ENCODE peak calls at places on chromosomes 11 and 22, in six cellular contexts. K, X, U, N, G and R are unnamed samples.

GRCh38 chr11:133697161-133697560 is 148.2 kb downstream of the SPATA19 start:
- DNase-seq in K (no peak), X (no peak), U (no peak), N (no peak), G (no peak), R (no peak)

GRCh38 chr11:86592659-86593451 is 79.6 kb downstream of the ME3 start:
- DNase-seq in K (peak; percentile 82), X (peak; percentile 87), U (peak; percentile 96), N (peak; percentile 98), G (no peak), R (no peak)

GRCh38 chr11:80188228-80188627 is 747.4 kb upstream of the TENM4 start:
- DNase-seq in K (no peak), X (no peak), U (no peak), N (no peak), G (no peak), R (no peak)

GRCh38 chr22:50192825-50193204 is 7.1 kb downstream of the TRABD start:
- DNase-seq in K (no peak), X (no peak), U (no peak), N (no peak), G (no peak), R (no peak)

GRCh38 chr11:65540290-65541092 is 15.6 kb downstream of the SCYL1 start:
- DNase-seq in K (peak; percentile 92), X (peak; percentile 64), U (peak; percentile 71), N (no peak), G (peak; percentile 89), R (no peak)

GRCh38 chr11:11865449-11865848 is 23.7 kb downstream of the USP47 start:
- DNase-seq in K (no peak), X (no peak), U (no peak), N (no peak), G (no peak), R (no peak)

GRCh38 chr22:27597703-27598444 is 203.7 kb downstream of the MN1 start:
- DNase-seq in K (peak; percentile 35), X (peak; percentile 22), U (no peak), N (no peak), G (no peak), R (no peak)

GRCh38 chr11:11169715-11170351 is 183.2 kb downstream of the CSNK2A3 start:
- DNase-seq in K (no peak), X (no peak), U (peak; percentile 30), N (no peak), G (no peak), R (no peak)

GRCh38 chr11:70209391-70209912 is 6.4 kb downstream of the FADD start:
- DNase-seq in K (no peak), X (no peak), U (no peak), N (no peak), G (no peak), R (no peak)

GRCh38 chr22:17370036-17370765 is 941 bp downstream of the CECR2 start:
- DNase-seq in K (no peak), X (no peak), U (no peak), N (no peak), G (no peak), R (peak; percentile 61)

GRCh38 chr11:43664295-43664694 is 16.2 kb upstream of the HSD17B12 start:
- DNase-seq in K (no peak), X (no peak), U (no peak), N (no peak), G (no peak), R (no peak)

GRCh38 chr11:133081020-133081419 is 451.3 kb downstream of the OPCML start:
- DNase-seq in K (no peak), X (no peak), U (no peak), N (no peak), G (no peak), R (no peak)

GRCh38 chr11:75031224-75031753 is 42.6 kb downstream of the NEU3 start:
- DNase-seq in K (peak; percentile 97), X (no peak), U (no peak), N (peak; percentile 41), G (no peak), R (no peak)

GRCh38 chr22:40498454-40499186 is 128.2 kb downstream of the SGSM3 start:
- DNase-seq in K (no peak), X (peak; percentile 91), U (no peak), N (peak; percentile 99), G (peak; percentile 20), R (peak; percentile 49)

GRCh38 chr11:16895306-16895705 is 118.9 kb downstream of the PLEKHA7 start:
- DNase-seq in K (no peak), X (no peak), U (no peak), N (no peak), G (no peak), R (no peak)

GRCh38 chr11:65396769-65397745 is 10.6 kb downstream of the FRMD8 start:
- DNase-seq in K (no peak), X (no peak), U (no peak), N (no peak), G (no peak), R (no peak)

GRCh38 chr11:5521540-5521939 is 5.0 kb upstream of the UBQLNL start:
- DNase-seq in K (no peak), X (no peak), U (no peak), N (no peak), G (no peak), R (no peak)

GRCh38 chr22:44089717-44090570 is 65.8 kb downstream of the PARVB start:
- DNase-seq in K (no peak), X (no peak), U (no peak), N (no peak), G (no peak), R (no peak)

GRCh38 chr11:2762451-2762850 is 62.7 kb upstream of the KCNQ1OT1 start:
- DNase-seq in K (no peak), X (no peak), U (no peak), N (no peak), G (no peak), R (no peak)

DNA sequence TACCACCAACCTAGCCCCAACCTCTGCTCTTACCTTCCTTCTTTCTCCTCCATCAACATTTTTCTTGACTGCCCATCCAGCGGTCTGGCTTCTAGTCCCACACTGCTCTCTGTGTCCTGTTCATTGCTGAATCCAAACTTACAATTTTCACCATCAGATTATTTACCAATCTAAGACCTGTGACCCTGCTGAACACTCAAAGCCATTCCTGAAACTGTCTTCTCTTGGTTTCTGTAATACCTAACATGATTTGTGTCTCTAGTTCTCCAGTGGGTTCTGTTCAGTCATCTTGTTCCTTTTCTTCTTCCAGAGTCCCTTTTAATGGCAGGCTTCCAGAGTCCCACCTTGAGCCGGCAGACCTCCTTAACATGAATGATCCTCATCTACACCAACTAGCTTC is 24.1 kb downstream of the RRAS2 start:
- DNase-seq in K (no peak), X (no peak), U (no peak), N (no peak), G (no peak), R (no peak)
- TF ChIP-seq ZNF274 in K (no peak), X (no peak), U (no peak), N (no peak), G (no peak), R (no peak)

GRCh38 chr11:36035454-36035853 is 91.6 kb downstream of the LDLRAD3 start:
- DNase-seq in K (no peak), X (no peak), U (no peak), N (no peak), G (no peak), R (no peak)

GRCh38 chr11:36035999-36036398 is 92.1 kb downstream of the LDLRAD3 start:
- DNase-seq in K (no peak), X (no peak), U (no peak), N (no peak), G (no peak), R (no peak)

GRCh38 chr11:36033082-36033751 is 89.4 kb downstream of the LDLRAD3 start:
- DNase-seq in K (no peak), X (no peak), U (no peak), N (no peak), G (peak; percentile 51), R (peak; percentile 54)

GRCh38 chr11:36033936-36034335 is 90.1 kb downstream of the LDLRAD3 start:
- DNase-seq in K (no peak), X (no peak), U (no peak), N (no peak), G (no peak), R (no peak)

GRCh38 chr11:36034572-36035331 is 90.9 kb downstream of the LDLRAD3 start:
- DNase-seq in K (no peak), X (no peak), U (no peak), N (no peak), G (no peak), R (no peak)
- TF ChIP-seq ZNF274 in K (no peak), X (no peak), U (no peak), N (no peak), G (no peak), R (no peak)

DNA sequence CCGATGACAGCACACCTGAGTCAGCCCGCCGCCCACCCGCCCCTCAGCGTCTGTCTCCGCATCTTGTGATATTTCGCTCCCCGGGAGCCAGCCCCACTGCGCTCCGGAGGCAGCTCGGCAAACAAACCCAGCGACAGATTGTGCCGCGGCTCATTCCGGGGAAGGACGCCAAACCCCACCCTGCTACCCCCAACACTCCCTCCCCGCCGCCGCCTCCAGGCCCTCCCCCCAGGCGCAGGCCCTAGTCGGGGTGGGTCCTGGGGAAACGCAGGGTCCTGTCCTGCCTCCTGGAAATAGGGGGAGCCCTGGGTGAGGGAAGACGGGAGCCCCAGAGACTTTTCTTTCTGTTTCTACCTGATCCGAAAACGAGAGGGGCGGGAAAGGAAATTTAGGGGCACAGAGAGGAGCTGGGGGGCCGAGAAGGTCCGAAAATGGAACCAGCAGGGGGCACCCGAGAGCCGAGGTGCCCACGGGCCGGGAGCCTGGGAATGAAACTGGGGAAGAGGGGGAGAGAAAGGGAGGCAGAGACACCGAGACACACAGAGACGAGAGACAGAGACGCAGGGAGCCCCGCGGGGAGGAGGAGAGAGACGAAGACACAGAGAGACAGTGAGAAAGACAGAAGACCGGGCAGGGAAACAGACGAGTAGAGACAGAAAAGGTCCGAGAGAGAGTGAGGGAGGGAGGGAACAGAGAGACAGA is 1.8 kb upstream of the RTN4RL2 start:
- DNase-seq in K (peak; percentile 58), X (no peak), U (no peak), N (no peak), G (no peak), R (no peak)
- TF ChIP-seq ZNF274 in K (no peak), X (no peak), U (no peak), N (no peak), G (no peak), R (no peak)

GRCh38 chr11:112249871-112250590 is 10.6 kb downstream of the PLET1 start:
- DNase-seq in K (no peak), X (no peak), U (no peak), N (no peak), G (no peak), R (no peak)

GRCh38 chr11:112248216-112248615 is 12.4 kb downstream of the PLET1 start:
- DNase-seq in K (no peak), X (no peak), U (no peak), N (no peak), G (no peak), R (no peak)

GRCh38 chr11:112255075-112255739 is 5.5 kb downstream of the PLET1 start:
- DNase-seq in K (peak; percentile 47), X (no peak), U (no peak), N (peak; percentile 18), G (no peak), R (no peak)

DNA sequence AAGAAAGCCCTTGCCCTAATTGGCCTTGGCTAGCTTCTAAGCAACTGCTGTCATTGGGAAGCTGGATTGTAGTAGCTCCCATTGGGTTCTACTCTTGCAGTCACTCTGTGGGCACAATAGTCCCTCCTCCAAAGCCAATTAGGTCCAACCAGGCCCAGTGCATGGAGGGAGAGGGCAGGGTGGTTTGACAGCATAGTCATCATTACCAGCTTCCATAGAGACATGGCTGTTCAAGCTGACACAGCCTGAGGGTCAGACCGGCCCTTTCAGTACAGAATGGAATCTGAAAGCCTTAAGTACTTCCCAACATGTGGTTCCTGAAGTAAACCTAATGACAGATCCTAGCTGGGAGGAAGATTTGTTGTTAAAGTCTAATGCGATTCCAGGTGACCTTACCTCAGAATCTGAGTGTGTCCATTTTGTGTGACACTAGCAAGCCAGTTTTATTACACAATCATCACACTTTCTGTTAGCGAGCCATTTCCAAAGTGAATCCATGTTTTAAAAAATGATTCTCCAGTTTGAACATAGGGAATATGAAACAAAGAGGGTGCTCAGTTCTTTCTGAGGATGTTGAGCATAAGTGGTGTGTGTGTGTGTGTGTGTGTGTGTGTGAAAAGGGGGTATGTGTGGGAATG is 6.9 kb downstream of the PLET1 start:
- DNase-seq in K (no peak), X (no peak), U (no peak), N (no peak), G (no peak), R (no peak)
- TF ChIP-seq ZNF274 in K (no peak), X (no peak), U (no peak), N (no peak), G (no peak), R (no peak)